ENCODE peak calls at places on chromosomes 12 and 14, in ten cellular contexts. L is vagina, U is GM12892, R is K562, Q is transverse colon, Z is GM23338, K is suprapubic skin, F is HCT116, N is stomach, J is HL-60. B is an unnamed sample.

GRCh38 chr12:14514946-14515345 is 52.7 kb downstream of the PLBD1 start:
- DNase-seq in L (no peak), U (no peak), R (no peak), Q (no peak), Z (no peak), K (no peak), F (no peak), N (no peak), J (no peak), B (no peak)

GRCh38 chr14:89813485-89814080 is 140.9 kb downstream of the EFCAB11 start:
- DNase-seq in L (no peak), U (no peak), R (no peak), Q (no peak), Z (peak; percentile 67), K (no peak), F (no peak), N (no peak), J (no peak), B (no peak)

GRCh38 chr14:56718312-56718711 is 92.0 kb downstream of the OTX2 start:
- DNase-seq in L (no peak), U (no peak), R (no peak), Q (no peak), Z (no peak), K (no peak), F (no peak), N (no peak), J (no peak), B (no peak)

GRCh38 chr12:92185052-92185451 is 39.4 kb upstream of the BTG1 start:
- DNase-seq in L (no peak), U (no peak), R (no peak), Q (no peak), Z (no peak), K (no peak), F (no peak), N (no peak), J (no peak), B (no peak)

GRCh38 chr12:94372379-94372930 is 87.2 kb downstream of the CEP83 start:
- DNase-seq in L (no peak), U (no peak), R (no peak), Q (no peak), Z (no peak), K (no peak), F (no peak), N (no peak), J (no peak), B (no peak)

GRCh38 chr14:54175298-54175942 is 218.8 kb upstream of the BMP4 start:
- DNase-seq in L (no peak), U (peak; percentile 7), R (peak; percentile 41), Q (peak; percentile 67), Z (peak; percentile 93), K (peak; percentile 79), F (peak; percentile 78), N (peak; percentile 74), J (peak; percentile 3), B (peak; percentile 20)

GRCh38 chr14:99946652-99947489 is 118.4 kb upstream of the EVL start:
- DNase-seq in L (no peak), U (peak; percentile 75), R (peak; percentile 72), Q (peak; percentile 35), Z (peak; percentile 77), K (no peak), F (no peak), N (peak; percentile 55), J (no peak), B (no peak)

GRCh38 chr14:75457648-75458165 is 29.9 kb downstream of the JDP2 start:
- DNase-seq in L (no peak), U (no peak), R (no peak), Q (no peak), Z (peak; percentile 44), K (no peak), F (no peak), N (no peak), J (no peak), B (no peak)

GRCh38 chr12:121378736-121379135 is 21.2 kb upstream of the RNF34 start:
- DNase-seq in L (no peak), U (no peak), R (no peak), Q (no peak), Z (no peak), K (no peak), F (no peak), N (no peak), J (no peak), B (no peak)

GRCh38 chr12:104680070-104680469 is 223.3 kb downstream of the CHST11 start:
- DNase-seq in L (no peak), U (peak; percentile 22), R (no peak), Q (no peak), Z (peak; percentile 70), K (no peak), F (peak; percentile 13), N (no peak), J (no peak), B (no peak)

GRCh38 chr14:73787760-73788508 is 63.7 kb upstream of the PTGR2 start:
- DNase-seq in L (no peak), U (no peak), R (no peak), Q (no peak), Z (no peak), K (no peak), F (no peak), N (no peak), J (no peak), B (no peak)

GRCh38 chr14:73785336-73785833 is 66.2 kb upstream of the PTGR2 start:
- DNase-seq in L (no peak), U (no peak), R (no peak), Q (peak; percentile 49), Z (peak; percentile 51), K (no peak), F (no peak), N (no peak), J (no peak), B (peak; percentile 46)

GRCh38 chr14:73786942-73787759 is 64.5 kb upstream of the PTGR2 start:
- DNase-seq in L (no peak), U (no peak), R (peak; percentile 46), Q (peak; percentile 76), Z (peak; percentile 73), K (no peak), F (no peak), N (peak; percentile 75), J (no peak), B (no peak)

GRCh38 chr14:73785834-73786631 is 65.6 kb upstream of the PTGR2 start:
- DNase-seq in L (no peak), U (no peak), R (peak; percentile 49), Q (peak; percentile 89), Z (peak; percentile 68), K (peak; percentile 92), F (peak; percentile 46), N (peak; percentile 79), J (peak; percentile 83), B (no peak)

GRCh38 chr14:73786632-73786941 is 65.0 kb upstream of the PTGR2 start:
- DNase-seq in L (no peak), U (no peak), R (no peak), Q (peak; percentile 40), Z (peak; percentile 79), K (no peak), F (no peak), N (peak; percentile 46), J (no peak), B (no peak)
- TF ChIP-seq POLR2AphosphoS5 in L (no peak), U (no peak), R (no peak), Q (no peak), Z (no peak), K (peak; percentile 62), F (no peak), N (no peak), J (no peak), B (no peak)

GRCh38 chr12:10279937-10280336 is 27.7 kb upstream of the KLRD1 start:
- DNase-seq in L (no peak), U (no peak), R (no peak), Q (no peak), Z (no peak), K (no peak), F (no peak), N (no peak), J (no peak), B (no peak)
- TF ChIP-seq POLR2AphosphoS5 in L (no peak), U (no peak), R (no peak), Q (no peak), Z (no peak), K (no peak), F (no peak), N (no peak), J (no peak), B (no peak)

GRCh38 chr14:23379331-23380196 is 2.7 kb downstream of the CMTM5 start:
- DNase-seq in L (no peak), U (peak; percentile 82), R (peak; percentile 63), Q (peak; percentile 75), Z (peak; percentile 75), K (no peak), F (peak; percentile 40), N (peak; percentile 88), J (peak; percentile 41), B (peak; percentile 36)
- TF ChIP-seq POLR2AphosphoS5 in L (peak; percentile 54), U (no peak), R (no peak), Q (no peak), Z (no peak), K (peak; percentile 17), F (no peak), N (peak; percentile 82), J (no peak), B (no peak)

GRCh38 chr14:31418440-31418839 is 1.9 kb downstream of the HEATR5A start:
- DNase-seq in L (no peak), U (no peak), R (no peak), Q (no peak), Z (no peak), K (no peak), F (no peak), N (no peak), J (no peak), B (no peak)
- TF ChIP-seq POLR2AphosphoS5 in L (no peak), U (no peak), R (no peak), Q (no peak), Z (no peak), K (no peak), F (no peak), N (no peak), J (no peak), B (no peak)

DNA sequence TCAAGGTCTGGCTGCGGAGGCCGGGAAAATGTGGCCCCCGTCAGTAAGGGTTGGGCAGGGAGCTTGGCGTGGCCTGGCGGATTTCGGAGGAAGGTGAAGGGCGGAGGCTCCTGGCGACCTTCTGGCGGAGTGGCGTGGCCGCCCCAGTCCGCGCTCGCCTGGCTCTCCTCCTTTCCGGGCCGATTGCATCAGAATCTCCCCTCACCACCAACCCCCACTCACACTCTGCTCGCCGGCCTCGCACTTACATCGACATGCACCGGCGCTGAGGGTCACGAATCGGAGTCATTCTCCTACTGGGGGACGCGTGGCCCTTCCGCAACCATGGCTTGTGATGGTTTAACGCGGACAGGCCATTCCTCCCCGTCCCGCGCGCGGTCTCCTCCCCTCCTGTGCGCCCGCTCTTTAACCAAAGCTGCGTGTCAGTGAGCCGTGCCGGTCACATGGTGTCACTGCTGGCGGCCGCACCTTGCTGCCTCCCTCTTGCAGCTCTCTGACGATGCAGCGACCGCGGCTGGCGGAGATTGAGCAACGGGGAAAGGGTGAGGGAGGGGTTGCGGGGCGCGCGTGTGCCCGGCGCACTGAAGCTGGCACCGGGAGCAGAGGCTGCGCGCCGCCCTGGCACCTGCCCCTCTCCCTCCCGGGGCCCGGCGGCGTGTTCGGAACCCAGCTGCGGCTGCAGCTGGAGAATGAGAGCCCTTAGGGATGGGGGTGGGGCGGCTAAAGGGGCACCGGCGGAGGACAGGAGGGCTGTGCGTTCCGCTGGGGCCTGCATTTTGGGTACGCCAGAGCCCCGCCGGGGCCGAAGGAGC is at the start of gene SLC38A1:
- DNase-seq in L (no peak), U (peak; percentile 58), R (peak; percentile 81), Q (peak; percentile 91), Z (peak; percentile 89), K (peak; percentile 96), F (peak; percentile 62), N (peak; percentile 88), J (peak; percentile 89), B (no peak)
- TF ChIP-seq POLR2AphosphoS5 in L (peak; percentile 75), U (peak; percentile 66), R (peak; percentile 36), Q (peak; percentile 95), Z (peak; percentile 71), K (peak; percentile 82), F (peak; percentile 54), N (peak; percentile 95), J (peak; percentile 93), B (peak; percentile 27)

B was measured in Panc1.